ENCODE peak calls at places on chromosome 2, in six cellular contexts. One of them, this sample, is unnamed.

GRCh38 chr2:159939946-159940345 is 122.5 kb downstream of the PLA2R1 start:
- DNase-seq in naive thymus-derived CD8-positive, alpha-beta T cell: no peak
- DNase-seq in upper lobe of right lung: no peak
- DNase-seq in activated T-cell treated with anti-CD3 and anti-CD28 coated beads for 1 hour: no peak
- DNase-seq in ascending aorta: no peak
- DNase-seq in hepatocyte: peak
- DNase-seq in this sample: no peak

GRCh38 chr2:240603846-240604245 is 17.3 kb downstream of the CAPN10 start:
- DNase-seq in naive thymus-derived CD8-positive, alpha-beta T cell: no peak
- DNase-seq in upper lobe of right lung: peak
- DNase-seq in activated T-cell treated with anti-CD3 and anti-CD28 coated beads for 1 hour: no peak
- DNase-seq in ascending aorta: peak
- DNase-seq in hepatocyte: no peak
- DNase-seq in this sample: no peak

GRCh38 chr2:141554810-141555209 is 576.0 kb downstream of the LRP1B start:
- DNase-seq in naive thymus-derived CD8-positive, alpha-beta T cell: no peak
- DNase-seq in upper lobe of right lung: no peak
- DNase-seq in activated T-cell treated with anti-CD3 and anti-CD28 coated beads for 1 hour: no peak
- DNase-seq in ascending aorta: no peak
- DNase-seq in hepatocyte: peak
- DNase-seq in this sample: no peak

GRCh38 chr2:147076634-147077033 is 768.2 kb upstream of the ACVR2A start:
- DNase-seq in naive thymus-derived CD8-positive, alpha-beta T cell: no peak
- DNase-seq in upper lobe of right lung: no peak
- DNase-seq in activated T-cell treated with anti-CD3 and anti-CD28 coated beads for 1 hour: no peak
- DNase-seq in ascending aorta: no peak
- DNase-seq in hepatocyte: no peak
- DNase-seq in this sample: no peak

GRCh38 chr2:237714690-237715458 is 83.7 kb upstream of the RBM44 start:
- DNase-seq in naive thymus-derived CD8-positive, alpha-beta T cell: no peak
- DNase-seq in upper lobe of right lung: no peak
- DNase-seq in activated T-cell treated with anti-CD3 and anti-CD28 coated beads for 1 hour: no peak
- DNase-seq in ascending aorta: no peak
- DNase-seq in hepatocyte: no peak
- DNase-seq in this sample: no peak

GRCh38 chr2:237075749-237076599 is 9.7 kb upstream of the COPS8 start:
- DNase-seq in naive thymus-derived CD8-positive, alpha-beta T cell: no peak
- DNase-seq in upper lobe of right lung: peak
- DNase-seq in activated T-cell treated with anti-CD3 and anti-CD28 coated beads for 1 hour: no peak
- DNase-seq in ascending aorta: no peak
- DNase-seq in hepatocyte: peak
- DNase-seq in this sample: no peak

GRCh38 chr2:39094717-39095363 is 26.0 kb downstream of the SOS1 start:
- DNase-seq in naive thymus-derived CD8-positive, alpha-beta T cell: no peak
- DNase-seq in upper lobe of right lung: no peak
- DNase-seq in activated T-cell treated with anti-CD3 and anti-CD28 coated beads for 1 hour: no peak
- DNase-seq in ascending aorta: no peak
- DNase-seq in hepatocyte: no peak
- DNase-seq in this sample: no peak

GRCh38 chr2:230749111-230749510 is 36.5 kb downstream of the CAB39 start:
- DNase-seq in naive thymus-derived CD8-positive, alpha-beta T cell: no peak
- DNase-seq in upper lobe of right lung: no peak
- DNase-seq in activated T-cell treated with anti-CD3 and anti-CD28 coated beads for 1 hour: no peak
- DNase-seq in ascending aorta: no peak
- DNase-seq in hepatocyte: no peak
- DNase-seq in this sample: no peak

GRCh38 chr2:67082813-67083212 is 314.3 kb upstream of the ETAA1 start:
- DNase-seq in naive thymus-derived CD8-positive, alpha-beta T cell: no peak
- DNase-seq in upper lobe of right lung: no peak
- DNase-seq in activated T-cell treated with anti-CD3 and anti-CD28 coated beads for 1 hour: no peak
- DNase-seq in ascending aorta: no peak
- DNase-seq in hepatocyte: no peak
- DNase-seq in this sample: no peak